ENCODE peak calls at places on chromosome 22, in six cellular contexts. A, N, U, L, G and H are unnamed samples.

GRCh38 chr22:46843691-46844297 is 81.3 kb downstream of the TBC1D22A start:
- DNase-seq in A (peak), N (no peak), U (no peak), L (no peak), G (no peak), H (no peak)

GRCh38 chr22:43126506-43127165 is 16.1 kb downstream of the BIK start:
- DNase-seq in A (peak), N (no peak), U (no peak), L (no peak), G (no peak), H (no peak)

GRCh38 chr22:50269573-50270301 is 443 bp downstream of the MAPK11 start:
- DNase-seq in A (peak), N (no peak), U (peak), L (no peak), G (no peak), H (no peak)

GRCh38 chr22:49303781-49304461 is 523.8 kb downstream of the BRD1 start:
- DNase-seq in A (no peak), N (no peak), U (no peak), L (no peak), G (no peak), H (no peak)

GRCh38 chr22:39253427-39254070 is 8.8 kb upstream of the PDGFB start:
- DNase-seq in A (peak), N (no peak), U (no peak), L (no peak), G (peak), H (peak)

GRCh38 chr22:45964372-45964771 is 12.6 kb downstream of the WNT7B start:
- DNase-seq in A (no peak), N (no peak), U (no peak), L (no peak), G (no peak), H (no peak)

GRCh38 chr22:19108807-19109197 is 13.4 kb downstream of the DGCR2 start:
- DNase-seq in A (no peak), N (no peak), U (no peak), L (no peak), G (no peak), H (no peak)

GRCh38 chr22:47134222-47134621 is 371.8 kb downstream of the TBC1D22A start:
- DNase-seq in A (no peak), N (no peak), U (no peak), L (no peak), G (no peak), H (no peak)

GRCh38 chr22:50305658-50306566 is 1.5 kb downstream of the PLXNB2 start:
- DNase-seq in A (peak), N (peak), U (peak), L (no peak), G (peak), H (no peak)

GRCh38 chr22:26835929-26836528 is 178.6 kb downstream of the MIAT start:
- DNase-seq in A (peak), N (no peak), U (peak), L (no peak), G (peak), H (no peak)

GRCh38 chr22:48678171-48679135 is 1149.2 kb downstream of the BRD1 start:
- DNase-seq in A (no peak), N (no peak), U (no peak), L (no peak), G (no peak), H (no peak)

GRCh38 chr22:21098099-21098671 is 52.4 kb downstream of the LRRC74B start:
- DNase-seq in A (no peak), N (no peak), U (peak), L (no peak), G (no peak), H (no peak)

GRCh38 chr22:37193629-37194191 is 5.7 kb upstream of the C1QTNF6 start:
- DNase-seq in A (no peak), N (no peak), U (peak), L (peak), G (no peak), H (no peak)

GRCh38 chr22:24157783-24158170 is 23.5 kb upstream of the SUSD2 start:
- DNase-seq in A (peak), N (no peak), U (no peak), L (no peak), G (peak), H (no peak)

GRCh38 chr22:30423959-30424380 is 1.6 kb upstream of the MTFP1 start:
- DNase-seq in A (peak), N (peak), U (peak), L (peak), G (peak), H (peak)

GRCh38 chr22:41417622-41418390 is 28.8 kb downstream of the TOB2 start:
- DNase-seq in A (peak), N (no peak), U (no peak), L (no peak), G (peak), H (peak)

GRCh38 chr22:29517215-29517908 is 36.2 kb downstream of the THOC5 start:
- DNase-seq in A (no peak), N (no peak), U (no peak), L (no peak), G (no peak), H (no peak)

GRCh38 chr22:30094804-30095203 is 14.5 kb downstream of the HORMAD2 start:
- DNase-seq in A (no peak), N (no peak), U (no peak), L (no peak), G (no peak), H (no peak)

GRCh38 chr22:44023404-44024287 is 456 bp upstream of the PARVB start:
- DNase-seq in A (peak), N (no peak), U (peak), L (no peak), G (peak), H (no peak)

GRCh38 chr22:37896181-37896592 is 9.9 kb upstream of the MICALL1 start:
- DNase-seq in A (no peak), N (no peak), U (peak), L (peak), G (no peak), H (no peak)

GRCh38 chr22:48373626-48374173 is 1454.0 kb downstream of the BRD1 start:
- DNase-seq in A (no peak), N (no peak), U (no peak), L (no peak), G (no peak), H (no peak)